ENCODE peak calls at places on chromosomes 11 and 22, in four cellular contexts. J is HCT116, V is left ventricle myocardium inferior, O is lower lobe of right lung. Z is an unnamed sample. For H3K4me1, the result is how much of the 10 kb centered on the place peaks cover.

GRCh38 chr22:44355688-44356070 is 42.9 kb upstream of the SHISAL1 start:
- DNase-seq in O (peak), J (no peak), V (peak), Z (peak)

GRCh38 chr22:40476341-40476740 is 105.9 kb downstream of the SGSM3 start:
- DNase-seq in O (no peak), V (no peak), J (no peak), Z (no peak)

GRCh38 chr11:109984634-109985289 is 108.4 kb upstream of the ZC3H12C start:
- DNase-seq in V (no peak), O (no peak), J (no peak), Z (no peak)

GRCh38 chr11:66328307-66329144 is 7.7 kb downstream of the RIN1 start:
- DNase-seq in O (peak), V (peak), J (peak), Z (peak)

GRCh38 chr11:115741376-115741775 is 237.2 kb upstream of the CADM1 start:
- DNase-seq in V (no peak), O (no peak), J (no peak), Z (no peak)

GRCh38 chr22:48724899-48725298 is 1102.8 kb downstream of the BRD1 start:
- DNase-seq in J (no peak), O (no peak), V (peak), Z (no peak)

GRCh38 chr11:133507185-133507584 is 25.1 kb downstream of the OPCML start:
- DNase-seq in V (no peak), J (no peak), O (no peak), Z (no peak)

GRCh38 chr11:134599180-134599810 is 187.3 kb upstream of the B3GAT1 start:
- DNase-seq in V (no peak), J (no peak), O (peak), Z (no peak)

GRCh38 chr11:19368726-19369364 is 128.1 kb upstream of the E2F8 start:
- DNase-seq in V (no peak), O (no peak), J (no peak), Z (no peak)

GRCh38 chr22:19821523-19822300 is 33.0 kb downstream of the GNB1L start:
- DNase-seq in J (no peak), O (peak), V (no peak), Z (no peak)

GRCh38 chr22:44822479-44822878 is 70.1 kb downstream of the ARHGAP8 start:
- DNase-seq in V (no peak), O (no peak), J (no peak), Z (no peak)

GRCh38 chr22:20565079-20565734 is 57.8 kb downstream of the MED15 start:
- DNase-seq in O (no peak), V (no peak), J (no peak), Z (no peak)

GRCh38 chr11:134048028-134048427 is 20.8 kb upstream of the JAM3 start:
- DNase-seq in O (no peak), J (no peak), V (no peak), Z (no peak)

GRCh38 chr11:1529774-1530173 is 42.3 kb downstream of the DUSP8 start:
- DNase-seq in V (no peak), J (no peak), O (no peak), Z (no peak)

GRCh38 chr11:34640050-34640971 is 19.4 kb downstream of the EHF start:
- DNase-seq in O (peak), V (no peak), J (no peak), Z (no peak)

DNA sequence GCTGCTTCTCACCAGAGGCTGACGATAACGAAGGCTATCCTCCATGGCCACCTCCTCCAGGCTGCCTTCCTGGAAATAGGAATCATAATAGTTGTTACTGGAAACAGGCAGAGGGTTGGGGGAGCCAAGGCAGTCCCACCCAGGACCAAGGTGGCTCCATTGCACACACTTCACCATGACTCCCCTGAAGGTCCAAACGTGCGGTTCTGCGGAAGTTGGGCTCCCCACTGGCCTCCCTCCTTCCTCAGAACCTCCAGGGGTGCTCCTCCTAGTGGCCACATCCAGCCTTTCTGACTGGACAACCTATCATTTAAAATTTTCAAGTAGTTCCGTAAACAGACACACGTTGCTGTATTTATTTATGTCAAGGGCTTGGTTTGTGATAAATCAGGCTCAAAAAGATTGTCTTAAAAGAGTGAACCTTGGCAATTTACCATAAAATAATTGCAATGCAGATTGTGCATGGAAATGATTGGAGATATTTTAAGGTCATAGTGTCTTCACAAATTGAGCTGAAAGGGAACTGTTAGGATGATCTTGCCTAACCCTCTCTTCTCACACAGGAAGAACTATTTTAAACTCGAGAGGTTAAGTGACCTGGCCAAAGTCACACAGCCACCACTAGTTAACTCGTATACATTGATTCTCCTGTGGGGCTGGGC is 1.4 kb upstream of the TCN2 start:
- DNase-seq in V (peak), J (peak), O (peak), Z (peak)
- H3K4me1 ChIP-seq in V (half or more), J (under half), O (under half), Z (under half)

DNA sequence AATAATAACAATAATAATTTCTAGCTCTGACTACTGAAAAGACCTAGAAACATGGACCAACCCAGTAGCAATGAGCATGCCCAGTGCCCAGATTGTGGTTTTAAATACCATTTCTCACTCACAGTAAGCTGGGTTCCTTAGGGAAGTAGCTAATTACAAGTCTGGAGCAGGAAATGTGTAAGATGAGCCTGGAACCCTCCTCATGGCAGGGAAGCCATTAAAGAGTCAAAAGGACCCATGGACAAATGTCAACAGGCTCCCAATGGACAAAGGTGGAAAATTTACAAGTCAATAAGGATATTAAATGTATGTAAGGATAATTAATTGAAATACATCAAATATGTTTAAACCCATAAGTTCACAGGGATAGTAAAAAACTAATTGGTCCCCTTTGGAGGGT is 10.6 kb upstream of the CSNK2A3 start:
- DNase-seq in J (no peak), O (no peak), V (no peak), Z (no peak)
- H3K4me1 ChIP-seq in J (under half), O (under half), V (under half), Z (under half)

GRCh38 chr11:94725071-94725470 is 43.1 kb upstream of the AMOTL1 start:
- DNase-seq in O (no peak), V (no peak), J (no peak), Z (no peak)
- H3K4me1 ChIP-seq in O (under half), V (under half), J (under half), Z (under half)

DNA sequence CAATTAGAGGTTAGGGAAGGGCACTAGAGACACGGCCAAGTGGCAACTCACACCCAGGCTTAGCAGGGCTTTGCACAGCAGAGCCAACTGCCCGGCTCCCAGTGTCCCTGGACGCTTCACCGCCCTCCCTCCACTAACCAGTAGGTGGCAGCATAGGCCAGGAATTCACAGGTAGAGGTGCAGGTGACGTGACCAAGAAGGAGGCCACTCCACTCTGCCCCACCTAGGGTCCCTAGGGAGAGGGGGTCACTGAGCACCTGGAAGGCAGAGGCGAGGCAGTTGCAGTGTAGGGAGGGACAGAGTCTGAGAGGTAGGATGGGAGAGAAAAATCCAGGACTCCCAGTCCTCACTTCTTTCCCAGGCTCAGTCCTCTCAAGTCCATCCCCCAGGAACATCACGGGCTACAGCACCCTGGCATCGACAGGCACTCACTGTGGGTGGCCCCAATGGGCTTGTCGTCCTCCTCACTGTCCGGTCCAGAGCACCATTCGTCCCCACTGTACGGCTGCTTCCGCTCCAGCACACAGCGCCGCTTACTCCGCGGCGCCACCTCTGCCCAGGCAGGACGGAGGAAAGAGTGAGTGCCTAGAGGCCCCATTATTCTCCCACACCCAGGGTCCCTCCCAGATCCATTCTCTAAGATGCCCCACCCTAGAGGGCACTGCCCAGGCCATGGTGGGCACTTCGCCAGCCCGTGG is 18.5 kb downstream of the BCL9L start:
- DNase-seq in V (peak), J (no peak), O (peak), Z (peak)
- H3K4me1 ChIP-seq in V (half or more), J (half or more), O (half or more), Z (under half)

GRCh38 chr11:86692317-86692716 is 19.9 kb upstream of the ME3 start:
- DNase-seq in O (no peak), V (no peak), J (no peak), Z (no peak)
- H3K4me1 ChIP-seq in O (under half), V (under half), J (under half), Z (under half)

DNA sequence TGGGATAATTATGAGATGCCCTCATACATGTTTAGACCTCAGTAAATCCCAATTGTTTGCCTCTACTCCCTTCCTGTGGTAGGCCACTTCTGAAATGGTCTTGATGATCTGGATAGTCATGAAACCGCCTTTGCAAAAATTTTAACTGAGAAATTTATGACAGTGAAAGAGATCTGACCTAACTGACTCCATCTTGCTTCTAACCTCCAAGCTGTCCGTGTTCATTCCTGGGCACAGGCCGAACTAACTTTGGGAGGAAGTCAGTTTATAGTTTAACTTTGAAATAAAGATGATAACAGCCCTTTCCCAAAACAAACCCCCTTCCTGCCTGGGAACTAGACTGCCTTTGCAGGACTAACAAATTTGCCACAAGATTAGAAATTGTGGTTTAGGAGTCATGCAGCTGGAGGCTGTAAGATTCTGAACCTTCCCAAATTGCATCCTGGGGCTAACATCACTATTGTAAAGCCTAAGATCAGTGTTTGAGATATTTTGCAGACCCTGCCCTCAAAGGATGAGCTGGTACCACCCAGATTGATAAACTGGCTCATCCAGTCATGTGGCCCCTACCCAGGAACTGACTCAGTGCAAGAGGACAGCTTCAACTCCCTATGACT is 19.9 kb upstream of the CTR9 start:
- DNase-seq in J (no peak), V (no peak), O (no peak), Z (no peak)
- H3K4me1 ChIP-seq in J (half or more), V (under half), O (under half), Z (under half)

GRCh38 chr11:63668396-63668795 is 2.8 kb downstream of the ATL3 start:
- DNase-seq in V (no peak), O (no peak), J (no peak), Z (no peak)

GRCh38 chr11:63663809-63664208 is 7.4 kb downstream of the ATL3 start:
- DNase-seq in J (no peak), V (no peak), O (no peak), Z (no peak)

GRCh38 chr11:63667993-63668392 is 3.2 kb downstream of the ATL3 start:
- DNase-seq in V (no peak), J (peak), O (no peak), Z (no peak)

GRCh38 chr11:63670077-63670737 is 969 bp downstream of the ATL3 start:
- DNase-seq in O (no peak), V (no peak), J (no peak), Z (no peak)

DNA sequence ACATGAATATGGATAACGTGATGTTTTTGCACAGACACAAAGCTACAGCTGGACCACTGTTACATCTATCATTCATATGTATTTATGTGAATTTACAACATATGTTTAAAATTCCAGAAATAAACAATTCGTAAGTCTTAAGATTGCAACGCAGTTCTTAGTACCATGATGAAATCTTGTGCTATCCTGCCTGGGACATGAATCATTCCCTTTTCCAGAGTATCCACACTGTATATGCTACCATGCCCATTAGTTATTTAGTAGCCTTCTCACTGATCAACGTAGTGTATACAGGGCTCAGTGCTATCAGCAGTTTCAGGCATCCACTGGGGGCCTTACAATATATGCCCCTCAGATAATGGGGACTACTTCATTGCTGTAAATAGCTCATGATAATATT is 4.3 kb downstream of the ATL3 start:
- DNase-seq in V (no peak), J (no peak), O (no peak), Z (no peak)
- H3K4me1 ChIP-seq in V (half or more), J (half or more), O (half or more), Z (under half)

DNA sequence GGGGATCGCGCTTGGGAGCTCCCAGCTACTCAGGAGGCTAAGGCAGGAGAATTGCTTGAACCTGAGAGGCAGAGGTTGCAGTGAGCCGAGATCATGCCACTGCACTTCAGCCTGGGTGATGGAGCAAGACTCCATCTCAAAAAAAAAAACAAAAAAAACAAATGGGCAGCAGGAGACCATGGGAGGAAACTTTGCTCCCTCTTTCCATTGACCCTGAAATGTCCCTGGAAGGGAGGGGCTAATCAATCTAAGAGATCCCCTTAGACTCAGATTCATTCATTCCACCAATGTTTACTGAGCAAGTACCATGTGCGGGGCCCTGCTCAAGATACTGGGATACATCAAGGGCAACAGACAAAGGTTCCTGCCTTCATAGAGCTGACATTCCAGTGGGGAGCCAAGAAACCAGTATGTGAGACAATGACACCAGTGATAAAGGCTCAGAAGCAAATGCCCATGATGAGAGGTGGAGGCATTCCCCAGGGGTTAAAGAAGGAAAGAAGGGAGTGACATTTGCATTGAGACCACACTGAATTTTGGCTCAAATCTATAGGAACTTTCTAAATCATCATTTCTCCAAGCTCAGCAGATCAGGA is 37.7 kb upstream of the TFIP11 start:
- DNase-seq in V (no peak), O (no peak), J (no peak), Z (no peak)
- H3K4me1 ChIP-seq in V (half or more), O (half or more), J (under half), Z (under half)